ENCODE peak calls at places on chromosomes 1 and 21, in six cellular contexts. Y, W, E, U, A and J are unnamed samples.

GRCh38 chr21:43034826-43035225 is 40.8 kb downstream of the CBS start:
- DNase-seq in A (no peak), Y (no peak), E (no peak), W (no peak), U (no peak), J (no peak)

GRCh38 chr1:75643460-75643859 is 32.5 kb upstream of the SLC44A5 start:
- DNase-seq in E (no peak), U (no peak), Y (no peak), W (no peak), A (no peak), J (no peak)

GRCh38 chr1:220990417-220991337 is 111.4 kb downstream of the HLX start:
- DNase-seq in Y (peak), A (no peak), E (no peak), U (no peak), W (no peak), J (no peak)

GRCh38 chr1:14571810-14572767 is 26.4 kb upstream of the KAZN start:
- DNase-seq in A (no peak), W (no peak), U (no peak), E (no peak), Y (no peak), J (no peak)

GRCh38 chr1:203104789-203105188 is 19.0 kb upstream of the MYOG start:
- DNase-seq in W (no peak), E (no peak), U (no peak), A (no peak), Y (no peak), J (no peak)

GRCh38 chr1:184854036-184854435 is 99.4 kb upstream of the EDEM3 start:
- DNase-seq in U (no peak), Y (no peak), E (no peak), A (peak), W (no peak), J (no peak)

GRCh38 chr1:37410815-37411214 is 63.6 kb upstream of the ZC3H12A start:
- DNase-seq in U (peak), A (no peak), E (no peak), W (no peak), Y (peak), J (no peak)

GRCh38 chr1:66478116-66478515 is 55.8 kb upstream of the SGIP1 start:
- DNase-seq in A (no peak), W (no peak), Y (peak), E (no peak), U (no peak), J (no peak)

GRCh38 chr1:89978763-89979162 is 16.1 kb upstream of the ZNF326 start:
- DNase-seq in E (no peak), W (no peak), U (no peak), A (no peak), Y (peak), J (no peak)

GRCh38 chr1:94055459-94056122 is 65.4 kb downstream of the ABCA4 start:
- DNase-seq in A (no peak), U (no peak), W (no peak), E (no peak), Y (peak), J (no peak)

GRCh38 chr1:229003233-229004031 is 267.5 kb upstream of the RAB4A start:
- DNase-seq in E (no peak), W (no peak), Y (no peak), A (peak), U (no peak), J (no peak)

GRCh38 chr1:22111620-22112019 is 31.3 kb downstream of the WNT4 start:
- DNase-seq in W (peak), E (no peak), A (no peak), Y (peak), U (no peak), J (no peak)

GRCh38 chr1:108117908-108118902 is 81.9 kb downstream of the SLC25A24 start:
- DNase-seq in Y (no peak), E (no peak), U (no peak), W (peak), A (no peak), J (no peak)

GRCh38 chr1:157156058-157156541 is 17.9 kb upstream of the ETV3 start:
- DNase-seq in A (peak), W (peak), U (peak), E (peak), Y (peak), J (peak)

GRCh38 chr1:33516891-33517550 is 44.6 kb downstream of the ZSCAN20 start:
- DNase-seq in A (no peak), W (no peak), U (no peak), Y (no peak), E (no peak), J (no peak)

GRCh38 chr1:230816018-230816417 is 52.3 kb downstream of the C1orf198 start:
- DNase-seq in E (no peak), U (no peak), Y (no peak), A (no peak), W (peak), J (no peak)

GRCh38 chr1:29254346-29254745 is 18.0 kb downstream of the PTPRU start:
- DNase-seq in A (no peak), U (no peak), E (no peak), W (no peak), Y (no peak), J (no peak)